ENCODE peak calls at places on chromosome 22, in eight cellular contexts. W, M, D, I, U, F, Q and H are unnamed samples.

GRCh38 chr22:24208012-24208749 is 26.9 kb downstream of the SUSD2 start:
- DNase-seq in W (no peak), M (peak), D (no peak), I (no peak), U (peak), F (no peak), Q (peak), H (no peak)

GRCh38 chr22:21571679-21572078 is 4.2 kb downstream of the UBE2L3 start:
- DNase-seq in W (no peak), M (no peak), D (no peak), I (no peak), U (no peak), F (no peak), Q (no peak), H (no peak)

GRCh38 chr22:19936513-19936912 is 5.1 kb upstream of the COMT start:
- DNase-seq in W (no peak), M (no peak), D (no peak), I (no peak), U (no peak), F (no peak), Q (no peak), H (no peak)

GRCh38 chr22:28021116-28021997 is 102.3 kb upstream of the PITPNB start:
- DNase-seq in W (no peak), M (no peak), D (no peak), I (no peak), U (no peak), F (peak), Q (no peak), H (peak)

GRCh38 chr22:29658171-29658570 is 54.7 kb downstream of the NF2 start:
- DNase-seq in W (no peak), M (no peak), D (no peak), I (no peak), U (no peak), F (no peak), Q (no peak), H (no peak)

GRCh38 chr22:40635008-40635939 is 1.2 kb downstream of the MRTFA start:
- DNase-seq in W (no peak), M (peak), D (no peak), I (peak), U (no peak), F (no peak), Q (no peak), H (no peak)

GRCh38 chr22:45884201-45885067 is 92.5 kb downstream of the WNT7B start:
- DNase-seq in W (no peak), M (no peak), D (no peak), I (peak), U (peak), F (no peak), Q (no peak), H (peak)

GRCh38 chr22:23065069-23065451 is 5.3 kb upstream of the GNAZ start:
- DNase-seq in W (no peak), M (no peak), D (no peak), I (peak), U (peak), F (no peak), Q (no peak), H (peak)

GRCh38 chr22:37419916-37420655 is 7.2 kb downstream of the ELFN2 start:
- DNase-seq in W (peak), M (peak), D (peak), I (peak), U (peak), F (no peak), Q (no peak), H (peak)

GRCh38 chr22:42401562-42402334 is 30.5 kb downstream of the NFAM1 start:
- DNase-seq in W (no peak), M (no peak), D (no peak), I (no peak), U (no peak), F (no peak), Q (no peak), H (no peak)

GRCh38 chr22:28768701-28769393 is 3.6 kb upstream of the CCDC117 start:
- DNase-seq in W (no peak), M (no peak), D (no peak), I (no peak), U (no peak), F (no peak), Q (no peak), H (no peak)

GRCh38 chr22:43207386-43207785 is 20.5 kb upstream of the TTLL12 start:
- DNase-seq in W (no peak), M (no peak), D (no peak), I (no peak), U (no peak), F (no peak), Q (no peak), H (peak)

GRCh38 chr22:46076651-46077339 is 73.5 kb upstream of the PPARA start:
- DNase-seq in W (no peak), M (peak), D (no peak), I (no peak), U (no peak), F (no peak), Q (no peak), H (peak)

GRCh38 chr22:37735054-37735453 is 38.2 kb downstream of the TRIOBP start:
- DNase-seq in W (peak), M (no peak), D (peak), I (peak), U (peak), F (peak), Q (no peak), H (no peak)

GRCh38 chr22:25202290-25202921 is 2.7 kb downstream of the CRYBB3 start:
- DNase-seq in W (peak), M (peak), D (peak), I (peak), U (peak), F (peak), Q (peak), H (no peak)

GRCh38 chr22:31958625-31959239 is 14.4 kb downstream of the YWHAH start:
- DNase-seq in W (no peak), M (no peak), D (no peak), I (no peak), U (no peak), F (no peak), Q (no peak), H (peak)

GRCh38 chr22:32722441-32722840 is 79.1 kb upstream of the TIMP3 start:
- DNase-seq in W (no peak), M (no peak), D (no peak), I (no peak), U (no peak), F (no peak), Q (no peak), H (no peak)

GRCh38 chr22:35349704-35350538 is 31.0 kb upstream of the HMOX1 start:
- DNase-seq in W (peak), M (peak), D (no peak), I (peak), U (peak), F (no peak), Q (no peak), H (peak)

GRCh38 chr22:35354068-35354467 is 26.8 kb upstream of the HMOX1 start:
- DNase-seq in W (no peak), M (no peak), D (no peak), I (no peak), U (no peak), F (no peak), Q (no peak), H (peak)

GRCh38 chr22:35350539-35351503 is 30.1 kb upstream of the HMOX1 start:
- DNase-seq in W (peak), M (peak), D (peak), I (peak), U (peak), F (peak), Q (peak), H (peak)

GRCh38 chr22:35353318-35353717 is 27.6 kb upstream of the HMOX1 start:
- DNase-seq in W (no peak), M (no peak), D (no peak), I (no peak), U (no peak), F (no peak), Q (no peak), H (peak)

GRCh38 chr22:35352214-35353111 is 28.4 kb upstream of the HMOX1 start:
- DNase-seq in W (peak), M (peak), D (peak), I (peak), U (no peak), F (peak), Q (no peak), H (peak)
- H3K27ac ChIP-seq in W (no peak), M (no peak), D (no peak), I (no peak), U (no peak), F (peak), Q (no peak), H (no peak)

DNA sequence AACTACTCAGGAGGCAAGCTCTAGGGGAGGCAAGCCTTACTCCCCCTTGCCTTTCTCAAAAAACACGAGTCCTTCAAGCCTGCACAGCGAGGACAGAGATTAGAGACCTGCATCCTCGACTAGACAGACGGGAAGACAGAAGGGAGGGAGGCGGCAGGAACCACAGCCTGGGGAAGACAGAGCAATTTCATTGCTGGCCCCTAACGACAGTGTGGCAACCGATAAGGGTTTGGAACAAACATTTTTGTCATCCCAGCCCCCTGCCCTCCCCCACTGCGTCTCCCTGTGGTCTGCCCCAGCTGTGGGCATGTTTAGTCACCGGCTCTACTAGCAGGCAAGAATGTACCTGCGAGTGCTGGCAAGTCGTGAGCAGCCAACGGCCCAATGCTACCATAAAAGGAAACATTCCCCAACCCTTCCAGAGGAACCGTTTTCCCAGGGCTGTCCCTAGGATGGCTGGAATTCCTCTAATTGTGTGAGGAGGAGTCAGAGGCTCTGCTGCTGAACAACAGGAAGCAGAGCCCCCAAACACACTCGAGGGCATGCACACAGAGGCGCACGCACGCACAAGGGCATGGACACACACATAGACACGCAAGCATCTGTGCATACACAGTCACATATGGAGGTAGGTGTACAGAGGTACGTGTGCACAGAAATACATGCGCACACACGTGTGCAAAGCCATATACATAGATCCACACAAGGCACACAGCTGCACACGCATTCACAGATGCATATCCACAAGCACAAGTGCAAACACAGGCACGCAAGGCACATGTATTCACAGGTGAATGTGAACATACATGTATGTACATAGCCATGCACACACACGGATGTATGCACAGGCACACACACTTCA is 58.3 kb downstream of the MYH9 start:
- DNase-seq in W (peak), M (peak), D (peak), I (peak), U (peak), F (peak), Q (peak), H (peak)
- H3K9ac ChIP-seq in W (peak), M (peak), D (peak), I (peak), U (peak), F (peak), Q (peak), H (peak)

DNA sequence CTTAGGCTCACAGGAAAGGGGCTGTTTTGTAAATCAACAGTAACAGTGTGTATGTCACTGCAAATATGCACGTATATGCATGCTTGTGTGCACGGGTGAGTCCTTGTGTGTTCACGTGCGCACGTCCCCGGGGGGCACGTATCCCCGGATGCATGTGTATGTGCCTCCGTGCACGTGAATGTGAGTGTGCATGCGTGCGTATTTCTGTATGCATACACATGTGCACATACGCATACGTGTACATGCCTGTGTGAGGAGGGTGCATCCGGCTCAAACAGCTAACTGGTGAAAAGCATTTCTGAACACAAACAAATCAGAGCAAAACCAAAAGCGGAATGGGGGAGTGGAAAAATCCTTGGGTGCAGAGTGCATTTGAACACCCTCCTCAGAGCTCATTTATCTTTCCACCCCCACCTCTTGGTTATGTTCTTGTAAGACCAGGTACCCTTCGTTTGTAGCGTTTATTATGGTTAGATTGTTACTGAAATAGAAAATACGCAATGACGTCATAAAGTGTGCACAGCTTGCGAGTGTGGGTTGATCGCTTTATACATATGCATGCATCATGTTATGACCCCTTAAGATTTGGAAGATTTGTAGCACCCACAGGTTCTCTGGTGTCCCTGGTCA is 7.0 kb downstream of the ARSA start:
- DNase-seq in W (no peak), M (no peak), D (no peak), I (no peak), U (no peak), F (peak), Q (no peak), H (peak)
- H3K4me3 ChIP-seq in W (peak), M (no peak), D (no peak), I (peak), U (peak), F (peak), Q (peak), H (peak)

DNA sequence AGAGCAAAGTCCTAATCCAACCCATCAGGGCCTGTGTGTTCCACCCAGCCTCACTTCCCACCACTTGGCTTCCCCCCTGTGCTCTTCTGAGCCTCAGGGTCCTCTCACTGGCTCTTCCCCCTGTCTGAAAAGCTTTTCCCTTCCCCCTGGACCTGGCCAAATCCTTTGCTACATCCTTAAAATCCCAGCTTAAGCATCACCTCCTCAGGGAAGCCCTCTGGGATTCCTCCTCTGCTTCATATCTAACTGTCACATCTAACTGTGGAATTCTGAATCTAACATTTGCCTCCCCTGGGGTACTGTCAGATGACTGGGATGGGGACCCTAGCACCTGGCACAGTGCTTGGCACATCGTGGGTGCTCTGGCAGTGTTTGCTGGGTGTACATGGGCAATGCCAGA is 985 bp downstream of the CACNA1I start:
- DNase-seq in W (no peak), M (no peak), D (no peak), I (no peak), U (no peak), F (no peak), Q (no peak), H (no peak)
- H3K27ac ChIP-seq in W (no peak), M (no peak), D (no peak), I (no peak), U (no peak), F (no peak), Q (no peak), H (no peak)

GRCh38 chr22:48594757-48595510 is 1232.7 kb downstream of the BRD1 start:
- DNase-seq in W (no peak), M (no peak), D (no peak), I (no peak), U (no peak), F (no peak), Q (no peak), H (peak)
- H3K9ac ChIP-seq in W (no peak), M (no peak), D (no peak), I (no peak), U (no peak), F (no peak), Q (no peak), H (no peak)

GRCh38 chr22:49948573-49948957 is 12.0 kb upstream of the PIM3 start:
- DNase-seq in W (no peak), M (no peak), D (no peak), I (peak), U (no peak), F (no peak), Q (no peak), H (no peak)
- H3K4me3 ChIP-seq in W (no peak), M (no peak), D (no peak), I (no peak), U (no peak), F (peak), Q (no peak), H (no peak)